ENCODE peak calls at places on chromosomes 7 and 10, in seven cellular contexts. M is suprapubic skin, N is upper lobe of right lung, Q is psoas muscle, T is osteoblast, B is PC-3, U is heart right ventricle. D is an unnamed sample. For H3K4me1, the result is how much of the 10 kb centered on the place peaks cover.

GRCh38 chr7:24573554-24574338 is 494 bp downstream of the PALS2 start:
- DNase-seq in M (peak), B (peak), T (peak), N (peak), Q (peak), U (peak), D (peak)

GRCh38 chr7:86094166-86094669 is 549.5 kb upstream of the GRM3 start:
- DNase-seq in U (no peak), T (no peak), N (no peak), M (no peak), Q (no peak), B (no peak), D (no peak)

GRCh38 chr7:13321321-13321720 is 633.9 kb downstream of the ARL4A start:
- DNase-seq in T (peak), N (no peak), U (no peak), Q (no peak), B (no peak), M (no peak), D (no peak)

GRCh38 chr10:31319602-31320178 is 674 bp downstream of the ZEB1 start:
- DNase-seq in Q (no peak), T (peak), B (no peak), M (no peak), N (peak), U (no peak), D (no peak)

GRCh38 chr10:28047061-28047460 is 48.2 kb upstream of the ODAD2 start:
- DNase-seq in U (no peak), B (no peak), N (no peak), M (no peak), Q (no peak), T (peak), D (no peak)

GRCh38 chr7:76011437-76011836 is 17.0 kb upstream of the TMEM120A start:
- DNase-seq in Q (peak), T (peak), B (no peak), M (no peak), N (no peak), U (peak), D (no peak)

GRCh38 chr7:137591444-137591843 is 247.9 kb upstream of the PTN start:
- DNase-seq in U (no peak), Q (no peak), N (no peak), T (peak), B (peak), M (no peak), D (no peak)

GRCh38 chr10:68296833-68297232 is 35.0 kb upstream of the HNRNPH3 start:
- DNase-seq in B (no peak), Q (no peak), M (no peak), N (no peak), U (no peak), T (no peak), D (no peak)

GRCh38 chr7:116317907-116318306 is 107.6 kb downstream of the TES start:
- DNase-seq in Q (no peak), N (no peak), T (no peak), U (no peak), M (no peak), B (peak), D (no peak)

GRCh38 chr10:13765641-13766341 is 179.0 kb downstream of the PRPF18 start:
- DNase-seq in M (no peak), U (no peak), N (no peak), Q (no peak), B (no peak), T (no peak), D (no peak)

GRCh38 chr7:139592801-139593461 is 69.4 kb downstream of the CLEC2L start:
- DNase-seq in N (no peak), B (no peak), M (no peak), T (no peak), Q (no peak), U (no peak), D (no peak)

GRCh38 chr10:5776150-5776880 is 36.9 kb downstream of the GDI2 start:
- DNase-seq in T (no peak), N (no peak), B (no peak), Q (no peak), U (no peak), M (no peak), D (no peak)

GRCh38 chr7:3835102-3835501 is 534.0 kb downstream of the SDK1 start:
- DNase-seq in Q (no peak), T (no peak), B (peak), N (no peak), M (no peak), U (no peak), D (no peak)

GRCh38 chr7:56447864-56448693 is 331.9 kb upstream of the NUPR2 start:
- DNase-seq in Q (peak), U (no peak), M (no peak), T (no peak), N (no peak), B (no peak), D (no peak)

GRCh38 chr10:112389147-112389822 is 15.4 kb downstream of the ACSL5 start:
- DNase-seq in N (no peak), B (peak), M (no peak), U (no peak), T (peak), Q (no peak), D (peak)

GRCh38 chr10:126062132-126063032 is 166.0 kb downstream of the FANK1 start:
- DNase-seq in U (peak), M (peak), T (peak), N (peak), B (peak), Q (peak), D (no peak)

GRCh38 chr10:111186385-111186784 is 109.6 kb downstream of the ADRA2A start:
- DNase-seq in N (no peak), Q (no peak), U (no peak), T (no peak), M (no peak), B (no peak), D (no peak)

GRCh38 chr10:14403359-14403758 is 72.6 kb upstream of the FRMD4A start:
- DNase-seq in M (no peak), N (no peak), B (no peak), U (no peak), Q (no peak), T (no peak), D (no peak)

GRCh38 chr10:80400136-80400804 is 8.1 kb upstream of the PRXL2A start:
- DNase-seq in U (no peak), M (no peak), B (no peak), Q (no peak), N (no peak), T (no peak), D (no peak)

GRCh38 chr10:48279081-48279751 is 4.7 kb upstream of the FRMPD2 start:
- DNase-seq in M (no peak), N (no peak), B (no peak), T (no peak), Q (no peak), U (no peak), D (no peak)

GRCh38 chr10:48247680-48248079 is 26.8 kb downstream of the FRMPD2 start:
- DNase-seq in M (no peak), U (no peak), B (no peak), N (no peak), T (no peak), Q (no peak), D (no peak)

DNA sequence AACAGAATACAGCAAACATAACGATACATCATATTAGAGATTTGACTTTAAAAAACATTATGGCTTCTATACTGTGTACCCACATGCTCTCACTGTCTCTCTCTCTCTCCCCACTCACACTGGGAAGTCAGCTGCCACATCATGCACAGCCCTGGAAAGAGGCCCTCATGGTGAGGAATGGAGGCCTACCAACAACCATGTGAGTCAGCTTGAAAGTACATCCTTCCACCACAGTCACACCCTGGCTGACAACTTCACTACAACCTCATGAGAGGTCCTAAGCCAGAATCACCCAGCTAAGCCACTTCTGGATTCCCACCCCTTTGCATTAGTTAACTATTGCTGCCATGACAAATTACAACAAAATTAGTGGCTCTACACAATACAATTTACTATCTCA is 23.3 kb upstream of the GPR22 start:
- DNase-seq in B (peak), U (no peak), M (no peak), N (no peak), T (peak), Q (no peak), D (no peak)
- H3K27ac ChIP-seq in B (no peak), U (no peak), M (no peak), N (no peak), T (peak), Q (no peak), D (no peak)

GRCh38 chr7:132655071-132655761 is 78.9 kb upstream of the PLXNA4 start:
- DNase-seq in Q (peak), U (peak), B (no peak), T (peak), N (no peak), M (peak), D (peak)
- H3K4me3 ChIP-seq in Q (peak), U (no peak), B (no peak), T (peak), N (no peak), M (no peak), D (peak)

GRCh38 chr10:79098596-79099015 is 29.8 kb downstream of the ZMIZ1 start:
- DNase-seq in U (no peak), B (no peak), T (peak), N (no peak), Q (no peak), M (no peak), D (no peak)

GRCh38 chr10:79095316-79095715 is 26.6 kb downstream of the ZMIZ1 start:
- DNase-seq in B (no peak), N (no peak), U (no peak), Q (no peak), M (no peak), T (no peak), D (no peak)

GRCh38 chr10:79096514-79096913 is 27.7 kb downstream of the ZMIZ1 start:
- DNase-seq in Q (no peak), N (no peak), T (no peak), B (no peak), M (no peak), U (no peak), D (no peak)

GRCh38 chr10:79098061-79098460 is 29.3 kb downstream of the ZMIZ1 start:
- DNase-seq in U (no peak), M (no peak), T (no peak), Q (no peak), B (no peak), N (no peak), D (no peak)

DNA sequence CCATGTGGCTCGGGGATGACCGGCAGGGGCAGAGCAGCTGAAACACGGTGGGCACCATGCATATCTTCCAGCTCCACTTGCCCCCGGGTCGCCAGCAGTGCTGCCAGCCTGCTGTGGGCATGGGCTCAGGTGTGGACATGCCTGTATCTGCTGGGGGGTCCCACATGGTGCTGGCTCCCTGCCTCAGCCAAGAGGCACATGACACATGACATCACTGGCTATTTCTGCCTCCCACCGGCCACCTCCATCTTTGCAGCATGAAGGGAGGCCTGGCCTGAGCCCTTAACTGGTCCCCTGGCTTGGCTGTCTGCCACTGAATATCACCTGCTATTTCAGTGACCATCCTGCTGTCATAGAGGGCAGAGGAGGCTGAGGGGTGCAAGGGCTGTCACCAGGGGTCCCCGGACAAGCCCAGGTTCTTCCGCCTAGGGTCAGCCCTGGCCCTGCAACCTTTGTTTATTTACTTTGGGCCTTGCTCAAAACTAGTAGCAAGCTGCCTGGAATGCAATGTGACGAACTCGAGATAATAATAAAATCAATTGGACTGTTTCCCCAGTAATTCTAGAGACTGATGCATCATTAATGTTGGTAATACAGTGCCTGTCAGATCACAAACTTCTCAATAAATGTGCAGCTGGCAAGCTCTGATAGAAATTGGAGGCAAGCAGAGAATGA is 28.4 kb downstream of the ZMIZ1 start:
- DNase-seq in T (no peak), B (no peak), N (no peak), U (no peak), M (no peak), Q (peak), D (no peak)
- H3K4me1 ChIP-seq in T (under half), B (under half), N (half or more), U (half or more), M (half or more), Q (half or more), D (under half)

DNA sequence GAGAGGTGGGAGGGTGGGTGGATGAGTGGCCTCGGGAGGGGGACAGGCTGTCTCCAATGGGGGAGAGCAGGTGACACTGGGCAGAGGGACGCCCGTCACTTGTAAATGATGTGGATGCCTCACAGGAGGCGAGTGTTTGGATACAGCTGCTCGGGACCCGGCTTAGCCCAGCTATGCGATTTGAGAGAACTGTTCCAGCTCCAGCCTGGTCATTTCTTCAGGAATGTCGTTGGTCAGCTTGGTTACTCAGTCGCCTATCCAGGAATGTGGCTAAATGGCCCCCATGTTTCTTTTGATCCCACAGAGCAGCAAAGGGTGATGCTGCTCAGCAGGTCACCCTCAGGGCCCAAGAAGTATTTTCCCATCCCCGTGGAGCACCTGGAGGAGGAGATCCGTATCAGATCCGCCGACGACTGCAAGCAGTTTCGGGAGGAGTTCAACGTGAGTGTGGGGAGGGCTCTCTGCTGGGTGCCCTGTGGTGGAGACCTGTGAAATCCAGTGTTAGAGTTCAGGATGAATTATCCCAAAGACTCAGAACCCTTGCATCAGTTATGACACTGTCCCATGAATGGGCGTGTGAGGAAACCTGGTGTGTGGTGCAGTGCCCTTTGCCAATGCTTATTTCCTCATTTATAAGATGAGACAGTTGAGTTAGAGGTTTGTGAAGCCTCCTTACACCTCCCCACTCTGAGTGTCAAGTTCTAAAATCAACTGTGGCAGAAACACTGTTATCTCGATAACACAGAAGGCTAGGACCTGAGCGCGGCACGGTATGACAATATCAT is 76.8 kb downstream of the MKI67 start:
- DNase-seq in Q (no peak), U (no peak), B (no peak), N (no peak), M (no peak), T (no peak), D (no peak)
- H3K27ac ChIP-seq in Q (no peak), U (no peak), B (no peak), N (peak), M (peak), T (no peak), D (peak)